ENCODE peak calls at places on chromosomes 7 and 10, in eight cellular contexts. O, D, E, B, T, Q, M and W are unnamed samples. For H3K36me3, the result is how much of the 10 kb centered on the place peaks cover.

GRCh38 chr7:107803009-107803581 is at the start of gene SLC26A3:
- DNase-seq in T (no peak), D (no peak), E (no peak), O (no peak), B (no peak), Q (no peak), M (no peak), W (no peak)

GRCh38 chr7:106153891-106154449 is 41.9 kb upstream of the SYPL1 start:
- DNase-seq in B (peak), D (peak), Q (peak), M (peak), E (peak), O (peak), T (peak), W (peak)

GRCh38 chr10:103855424-103855823 is at the start of gene SH3PXD2A:
- DNase-seq in D (peak), E (peak), T (peak), Q (peak), M (no peak), O (peak), B (peak), W (peak)

GRCh38 chr10:61024801-61025201 is 80.8 kb upstream of the RHOBTB1 start:
- DNase-seq in M (peak), B (no peak), Q (no peak), T (peak), D (no peak), E (peak), O (peak), W (peak)

GRCh38 chr10:51770719-51771118 is 71.3 kb upstream of the CSTF2T start:
- DNase-seq in B (no peak), Q (no peak), D (no peak), O (peak), E (no peak), M (peak), T (no peak), W (no peak)

GRCh38 chr7:128879461-128879938 is 16.8 kb downstream of the ATP6V1F start:
- DNase-seq in B (peak), T (no peak), M (no peak), Q (no peak), O (peak), E (no peak), D (peak), W (no peak)

GRCh38 chr7:601573-602340 is 82.1 kb upstream of the PDGFA start:
- DNase-seq in T (no peak), D (peak), M (peak), O (no peak), E (no peak), Q (peak), B (peak), W (no peak)

GRCh38 chr7:123410273-123410928 is 124.0 kb downstream of the IQUB start:
- DNase-seq in D (no peak), T (no peak), E (no peak), Q (no peak), B (peak), O (peak), M (no peak), W (no peak)

GRCh38 chr7:39735903-39736302 is 112.5 kb downstream of the RALA start:
- DNase-seq in M (peak), Q (no peak), O (no peak), D (no peak), E (no peak), T (no peak), B (no peak), W (no peak)

GRCh38 chr7:116328161-116328560 is 117.8 kb downstream of the TES start:
- DNase-seq in M (no peak), B (no peak), Q (no peak), T (no peak), E (no peak), D (no peak), O (no peak), W (no peak)

GRCh38 chr7:7709263-7709662 is 9.1 kb downstream of the RPA3 start:
- DNase-seq in T (peak), B (no peak), E (peak), D (no peak), Q (no peak), M (no peak), O (no peak), W (peak)

GRCh38 chr10:112115781-112116385 is 67.7 kb downstream of the GPAM start:
- DNase-seq in B (no peak), E (peak), D (no peak), Q (peak), O (peak), M (peak), T (peak), W (peak)

GRCh38 chr7:139457153-139457946 is 26.1 kb downstream of the KLRG2 start:
- DNase-seq in D (no peak), O (peak), B (no peak), T (no peak), E (no peak), Q (no peak), M (peak), W (no peak)

GRCh38 chr7:150367187-150367510 is 1.5 kb upstream of the REPIN1 start:
- DNase-seq in E (no peak), M (no peak), O (no peak), B (no peak), T (no peak), D (no peak), Q (no peak), W (no peak)

GRCh38 chr7:97179454-97180104 is 62.1 kb downstream of the SDHAF3 start:
- DNase-seq in D (no peak), M (peak), O (peak), E (peak), T (peak), B (no peak), Q (peak), W (peak)

GRCh38 chr7:88268858-88269257 is 37.8 kb downstream of the STEAP4 start:
- DNase-seq in O (no peak), D (no peak), M (no peak), T (no peak), B (no peak), E (no peak), Q (no peak), W (no peak)

GRCh38 chr10:30825495-30825894 is 195.9 kb upstream of the LYZL2 start:
- DNase-seq in Q (no peak), E (no peak), D (no peak), O (no peak), B (no peak), T (no peak), M (peak), W (no peak)

GRCh38 chr10:4781955-4782354 is 44.1 kb upstream of the AKR1E2 start:
- DNase-seq in O (no peak), D (no peak), T (no peak), B (no peak), E (no peak), Q (no peak), M (no peak), W (no peak)

GRCh38 chr7:127650842-127651555 is 995 bp upstream of the SND1 start:
- DNase-seq in T (no peak), Q (peak), E (peak), D (peak), B (no peak), O (no peak), M (peak), W (peak)

GRCh38 chr10:131982185-131982756 is 548 bp upstream of the BNIP3 start:
- DNase-seq in D (no peak), B (no peak), E (no peak), O (no peak), Q (peak), T (no peak), M (no peak), W (peak)

GRCh38 chr7:106425017-106425719 is 140.4 kb upstream of the NAMPT start:
- DNase-seq in O (peak), T (no peak), D (no peak), Q (peak), M (peak), B (peak), E (no peak), W (no peak)

DNA sequence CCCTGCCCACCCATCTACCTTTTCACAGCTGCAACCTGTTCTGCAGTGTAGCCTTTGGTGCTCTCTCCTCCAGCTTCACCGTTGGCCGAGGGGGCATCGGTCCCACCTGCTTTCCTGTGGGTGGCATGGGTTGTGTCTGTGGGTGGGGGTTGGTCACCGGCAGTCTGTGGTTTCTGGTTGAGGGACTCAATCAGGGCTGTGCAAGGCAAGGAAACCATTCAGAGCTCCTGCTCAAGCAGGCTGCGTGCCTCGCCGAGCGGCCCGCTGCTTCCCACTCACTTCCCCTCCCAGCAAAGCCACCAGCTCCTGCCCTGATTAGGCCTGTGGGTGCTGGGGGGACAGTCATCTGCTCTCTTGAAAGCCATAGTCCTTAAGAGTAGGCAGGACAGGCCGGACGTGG is 9.8 kb downstream of the DNAJB12 start:
- DNase-seq in B (no peak), T (no peak), E (no peak), Q (no peak), M (no peak), D (no peak), O (no peak), W (no peak)
- H3K36me3 ChIP-seq in B (half or more), T (under half), E (under half), Q (under half), M (half or more), D (half or more), O (under half), W (under half)

GRCh38 chr10:17092216-17092944 is 37.2 kb downstream of the CUBN start:
- DNase-seq in E (peak), T (no peak), B (no peak), M (no peak), O (no peak), Q (no peak), D (no peak), W (no peak)

GRCh38 chr10:17086865-17087264 is 42.7 kb downstream of the CUBN start:
- DNase-seq in D (no peak), O (no peak), Q (no peak), T (no peak), M (no peak), B (no peak), E (no peak), W (no peak)

GRCh38 chr10:17084258-17084657 is 45.4 kb downstream of the CUBN start:
- DNase-seq in O (no peak), D (no peak), M (no peak), E (no peak), B (no peak), Q (no peak), T (no peak), W (no peak)

GRCh38 chr10:17084989-17085725 is 44.5 kb downstream of the CUBN start:
- DNase-seq in E (no peak), M (peak), B (no peak), D (no peak), T (no peak), O (no peak), Q (no peak), W (no peak)

DNA sequence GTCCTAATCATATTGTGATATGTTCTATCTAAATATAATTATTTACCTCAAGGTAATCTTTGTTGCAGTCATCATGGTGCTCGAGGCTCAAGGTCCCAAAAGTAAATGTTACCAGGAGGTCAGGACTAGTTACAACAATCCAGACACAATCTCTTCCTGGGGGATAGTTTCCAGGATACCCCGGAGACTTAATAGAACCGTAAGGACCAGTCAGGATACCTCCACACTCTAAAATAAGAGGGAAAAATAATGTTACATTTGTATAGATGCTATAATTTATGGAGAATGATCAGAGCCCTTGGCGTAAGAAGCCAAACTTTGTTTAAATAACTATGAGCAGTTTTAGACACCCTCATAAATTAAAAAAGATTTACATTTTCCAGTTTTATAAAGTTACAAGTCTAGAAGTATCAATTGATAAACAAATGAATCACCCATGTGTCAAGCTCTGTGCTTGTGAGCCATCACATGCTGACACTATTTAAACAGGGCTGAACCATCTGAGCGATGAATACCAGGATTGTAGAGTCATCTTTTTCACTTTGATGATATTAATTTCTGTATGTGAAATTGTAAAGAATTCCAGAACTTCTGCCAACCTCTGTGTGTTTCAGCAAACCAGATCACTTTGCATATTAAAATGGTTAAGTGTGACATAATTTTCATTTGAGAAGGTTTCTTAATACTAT is 41.3 kb downstream of the CUBN start:
- DNase-seq in Q (no peak), O (peak), E (no peak), B (no peak), D (no peak), M (peak), T (no peak), W (no peak)
- H3K4me3 ChIP-seq in Q (no peak), O (no peak), E (no peak), B (no peak), D (no peak), M (no peak), T (no peak), W (no peak)

GRCh38 chr7:113955157-113955556 is 36.3 kb upstream of the PPP1R3A start:
- DNase-seq in O (no peak), E (no peak), Q (no peak), T (no peak), B (no peak), M (no peak), D (peak), W (no peak)

DNA sequence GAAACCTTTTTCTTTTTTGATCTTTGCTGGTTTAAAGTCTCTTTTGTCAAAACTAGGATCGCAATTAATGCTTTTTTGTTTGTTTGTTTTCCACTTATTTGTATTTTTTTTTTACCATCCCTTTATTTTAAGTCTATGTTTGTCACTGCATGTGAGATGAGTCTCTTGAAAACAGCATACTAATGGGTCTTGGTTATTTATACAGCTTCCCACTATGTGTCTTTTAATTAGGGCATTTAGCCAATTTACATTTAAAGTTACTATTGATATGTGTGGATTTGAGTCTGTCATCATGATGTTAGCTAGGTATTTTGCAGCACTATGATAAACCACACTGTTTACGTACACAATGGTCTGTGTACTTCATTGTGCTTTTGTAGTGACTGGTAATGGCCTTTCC is 34.7 kb upstream of the PPP1R3A start:
- DNase-seq in D (no peak), E (no peak), T (no peak), Q (no peak), O (no peak), B (no peak), M (no peak), W (no peak)
- H3K36me3 ChIP-seq in D (under half), E (under half), T (under half), Q (under half), O (under half), B (under half), M (under half), W (under half)

DNA sequence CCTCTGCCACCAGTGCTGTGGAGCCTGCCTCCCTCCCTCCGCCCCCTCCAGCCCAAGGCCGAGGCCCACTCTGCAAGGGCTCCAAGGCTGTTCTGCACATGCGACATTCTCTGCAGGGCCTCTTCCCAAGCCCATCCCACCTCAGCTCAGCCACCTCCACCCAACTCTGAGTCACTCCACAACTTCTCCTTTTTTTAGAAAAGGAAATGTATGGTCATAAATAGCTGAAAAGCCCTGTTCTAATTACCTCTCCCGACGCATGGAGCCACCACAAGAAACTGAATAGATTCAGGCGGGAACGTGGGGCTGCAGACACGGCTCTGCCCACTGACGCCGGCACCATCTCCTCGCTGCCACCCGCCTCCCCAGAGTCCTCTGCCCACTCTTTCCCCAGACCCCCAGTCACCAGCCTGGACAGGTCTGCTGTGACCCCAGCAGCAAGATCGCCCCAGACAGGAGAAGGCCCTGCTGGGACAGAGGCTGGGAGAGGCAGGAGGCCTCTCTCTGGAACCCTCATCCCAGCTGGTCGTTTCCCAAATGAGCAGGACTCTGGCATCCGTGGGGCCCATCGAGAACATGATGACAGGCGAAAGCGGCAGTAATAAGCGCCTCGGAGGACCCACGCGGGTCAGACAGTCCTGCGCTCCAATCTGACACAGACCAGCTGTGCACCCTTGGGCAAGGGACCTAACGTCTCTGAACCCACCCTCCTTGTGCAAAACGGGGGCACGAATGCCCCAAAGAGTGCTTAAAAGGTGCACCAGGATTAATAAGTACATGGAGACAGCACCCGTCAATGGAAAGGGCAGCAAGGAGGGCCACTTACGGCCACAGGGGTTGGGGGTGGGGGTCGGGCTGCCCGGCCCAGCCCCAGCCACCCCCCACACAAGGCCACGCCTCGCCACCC is 213.7 kb downstream of the MAD1L1 start:
- DNase-seq in O (peak), M (peak), B (peak), E (no peak), Q (no peak), D (peak), T (peak), W (peak)
- H3K4me3 ChIP-seq in O (no peak), M (no peak), B (peak), E (no peak), Q (no peak), D (peak), T (no peak), W (no peak)

GRCh38 chr10:125085281-125085680 is 75.1 kb downstream of the CTBP2 start:
- DNase-seq in E (no peak), D (peak), M (no peak), Q (no peak), O (no peak), T (no peak), B (no peak), W (no peak)
- H3K36me3 ChIP-seq in E (under half), D (under half), M (under half), Q (under half), O (under half), T (under half), B (under half), W (under half)